ENCODE peak calls at places on chromosomes 12 and 14, in seven cellular contexts. Y is stomach, V is HCT116, I is vagina, T is spleen, F is HepG2, H is GM12891. M is an unnamed sample.

GRCh38 chr14:20802341-20803084 is at the start of gene RNASE1:
- DNase-seq in H (no peak), T (no peak), F (peak), I (no peak), V (no peak), Y (peak), M (peak)

GRCh38 chr12:80195143-80195726 is 95.9 kb downstream of the OTOGL start:
- DNase-seq in Y (no peak), V (peak), I (no peak), T (no peak), F (peak), H (no peak), M (no peak)

GRCh38 chr12:75011120-75011519 is 198.5 kb downstream of the KCNC2 start:
- DNase-seq in F (no peak), H (no peak), Y (no peak), V (no peak), T (no peak), I (no peak), M (no peak)

GRCh38 chr12:49649892-49650291 is 26.5 kb downstream of the PRPF40B start:
- DNase-seq in V (no peak), T (no peak), Y (no peak), H (no peak), F (no peak), I (no peak), M (no peak)

GRCh38 chr12:114395755-114396152 is 10.2 kb downstream of the TBX5 start:
- DNase-seq in H (no peak), Y (no peak), F (no peak), V (no peak), T (no peak), I (no peak), M (no peak)

GRCh38 chr14:77059276-77059934 is 30.9 kb upstream of the IRF2BPL start:
- DNase-seq in I (no peak), F (peak), T (no peak), H (no peak), V (peak), Y (peak), M (no peak)

GRCh38 chr12:50221228-50222008 is 54.2 kb upstream of the CERS5 start:
- DNase-seq in I (no peak), V (no peak), Y (no peak), T (no peak), F (no peak), H (no peak), M (no peak)

GRCh38 chr12:93798752-93799151 is 121.6 kb downstream of the CRADD start:
- DNase-seq in Y (no peak), T (no peak), F (no peak), H (no peak), V (no peak), I (no peak), M (no peak)

GRCh38 chr12:58139894-58140293 is 198.5 kb downstream of the ATP23 start:
- DNase-seq in Y (no peak), H (no peak), I (no peak), V (no peak), T (no peak), F (no peak), M (no peak)

GRCh38 chr12:155646-156045 is 58.3 kb downstream of the SLC6A12 start:
- DNase-seq in Y (no peak), T (no peak), F (no peak), V (no peak), H (no peak), I (no peak), M (no peak)

GRCh38 chr12:132510111-132510724 is 20.3 kb downstream of the FBRSL1 start:
- DNase-seq in T (no peak), I (no peak), H (no peak), V (no peak), F (no peak), Y (no peak), M (no peak)

GRCh38 chr12:118773956-118774723 is 207.2 kb upstream of the SRRM4 start:
- DNase-seq in F (no peak), T (no peak), Y (no peak), I (no peak), V (no peak), H (no peak), M (no peak)

GRCh38 chr12:65510584-65511050 is 232.1 kb downstream of the MSRB3 start:
- DNase-seq in I (no peak), V (peak), F (peak), Y (peak), T (no peak), H (no peak), M (peak)

GRCh38 chr12:64820593-64820992 is 3.9 kb upstream of the TBC1D30 start:
- DNase-seq in T (no peak), Y (no peak), I (no peak), V (no peak), H (no peak), F (no peak), M (no peak)

GRCh38 chr12:127893875-127894635 is 372.9 kb upstream of the TMEM132C start:
- DNase-seq in T (no peak), I (no peak), F (no peak), V (no peak), Y (no peak), H (no peak), M (no peak)

GRCh38 chr14:68594737-68595380 is 198.0 kb downstream of the ZFP36L1 start:
- DNase-seq in F (no peak), H (no peak), Y (no peak), V (no peak), I (no peak), T (no peak), M (no peak)

GRCh38 chr14:51539571-51540037 is 112.1 kb upstream of the FRMD6 start:
- DNase-seq in Y (no peak), V (no peak), H (no peak), F (no peak), I (no peak), T (no peak), M (no peak)

GRCh38 chr14:35295845-35296161 is 3.6 kb downstream of the PSMA6 start:
- DNase-seq in H (no peak), V (no peak), T (no peak), I (no peak), Y (no peak), F (no peak), M (no peak)

GRCh38 chr12:47903927-47904646 is 707 bp downstream of the VDR start:
- DNase-seq in I (peak), V (peak), F (no peak), H (no peak), T (peak), Y (peak), M (peak)

GRCh38 chr12:76346798-76347420 is 1.3 kb downstream of the BBS10 start:
- DNase-seq in V (no peak), I (no peak), H (no peak), F (peak), Y (no peak), T (no peak), M (no peak)

GRCh38 chr14:32404784-32405573 is 75.9 kb downstream of the AKAP6 start:
- DNase-seq in F (no peak), Y (no peak), H (no peak), V (no peak), T (no peak), I (no peak), M (no peak)

GRCh38 chr14:68282479-68283377 is 463.1 kb downstream of the RAD51B start:
- DNase-seq in Y (no peak), T (no peak), H (no peak), F (peak), I (no peak), V (no peak), M (no peak)

GRCh38 chr12:128420163-128420562 is 153.2 kb downstream of the TMEM132C start:
- DNase-seq in F (no peak), I (no peak), T (no peak), Y (no peak), V (no peak), H (no peak), M (no peak)

GRCh38 chr14:101330416-101331140 is 230.7 kb upstream of the DIO3 start:
- DNase-seq in T (no peak), Y (no peak), F (peak), H (no peak), I (no peak), V (no peak), M (no peak)

GRCh38 chr14:42138406-42138805 is 531.7 kb downstream of the LRFN5 start:
- DNase-seq in T (no peak), V (no peak), H (no peak), Y (no peak), I (no peak), F (no peak), M (no peak)

GRCh38 chr12:116881325-116881866 is at the start of gene HRK:
- DNase-seq in T (peak), Y (no peak), H (peak), V (no peak), I (no peak), F (no peak), M (no peak)

GRCh38 chr14:89507926-89508460 is 91.0 kb upstream of the FOXN3 start:
- DNase-seq in F (no peak), T (peak), H (no peak), Y (no peak), I (no peak), V (peak), M (no peak)

GRCh38 chr12:98763656-98764055 is 118.6 kb downstream of the APAF1 start:
- DNase-seq in H (no peak), F (no peak), T (no peak), V (no peak), Y (no peak), I (no peak), M (no peak)

DNA sequence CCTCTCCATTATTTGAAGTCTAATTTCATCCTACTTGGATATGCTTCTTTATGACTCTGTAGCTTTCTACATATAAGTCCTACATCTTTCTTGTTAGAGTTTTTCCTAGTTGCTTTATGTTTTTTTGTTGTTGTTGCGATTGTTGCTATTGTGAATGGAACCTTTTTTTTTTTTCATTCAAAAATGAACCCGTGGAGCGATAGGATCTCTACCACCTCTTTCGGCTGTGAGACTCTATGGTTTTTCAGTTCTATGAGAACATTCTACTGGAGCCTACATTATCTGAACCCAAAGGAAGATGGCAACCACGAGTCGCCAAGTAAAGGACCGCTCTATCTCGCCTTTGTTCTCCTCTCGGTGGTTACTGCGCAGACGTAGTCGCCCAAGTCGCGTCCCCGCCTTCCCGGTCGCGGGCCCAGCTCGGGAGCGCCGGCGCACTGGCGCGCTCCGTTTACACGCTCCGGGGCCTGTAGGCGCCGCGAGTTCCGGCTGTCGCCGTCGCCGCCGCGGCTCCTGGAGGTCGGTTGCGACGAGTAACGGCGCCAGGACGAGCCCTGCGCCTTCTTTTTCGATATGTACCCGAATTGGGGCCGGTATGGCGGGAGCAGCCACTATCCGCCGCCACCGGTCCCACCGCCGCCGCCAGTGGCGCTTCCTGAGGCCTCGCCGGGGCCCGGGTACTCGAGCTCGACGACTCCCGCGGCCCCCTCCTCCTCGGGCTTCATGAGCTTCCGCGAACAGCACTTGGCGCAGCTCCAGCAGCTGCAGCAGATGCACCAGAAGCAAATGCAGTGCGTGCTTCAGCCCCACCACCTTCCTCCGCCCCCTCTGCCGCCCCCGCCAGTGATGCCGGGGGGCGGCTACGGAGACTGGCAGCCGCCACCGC is at the start of gene YLPM1:
- DNase-seq in F (peak), T (peak), V (peak), H (peak), Y (peak), I (peak), M (peak)
- TF ChIP-seq POLR2A in F (peak), T (peak), V (peak), H (peak), Y (no peak), I (peak), M (peak)

GRCh38 chr12:96035283-96036236 is at the start of gene LTA4H:
- DNase-seq in I (peak), T (peak), Y (peak), F (peak), V (peak), H (peak), M (peak)
- TF ChIP-seq POLR2AphosphoS5 in I (peak), T (peak), Y (peak), F (peak), V (peak), H (peak), M (peak)

GRCh38 chr12:27924350-27925140 is 48.0 kb downstream of the PTHLH start:
- DNase-seq in I (no peak), V (no peak), F (no peak), Y (no peak), T (no peak), H (no peak), M (no peak)

GRCh38 chr12:27927347-27927746 is 45.2 kb downstream of the PTHLH start:
- DNase-seq in V (no peak), I (no peak), T (no peak), F (no peak), H (no peak), Y (no peak), M (no peak)

GRCh38 chr12:27919671-27920235 is 52.8 kb downstream of the PTHLH start:
- DNase-seq in T (no peak), F (no peak), I (no peak), V (no peak), Y (no peak), H (no peak), M (no peak)

GRCh38 chr12:27922591-27923139 is 49.9 kb downstream of the PTHLH start:
- DNase-seq in T (no peak), I (no peak), Y (no peak), F (no peak), H (no peak), V (no peak), M (no peak)
- TF ChIP-seq POLR2A in T (no peak), I (no peak), Y (no peak), F (no peak), H (no peak), V (no peak), M (no peak)

GRCh38 chr14:96030136-96030760 is 8.9 kb upstream of the C14orf132 start:
- DNase-seq in T (no peak), F (no peak), H (no peak), Y (no peak), I (no peak), V (no peak), M (no peak)
- TF ChIP-seq POLR2AphosphoS5 in T (no peak), F (no peak), H (no peak), Y (peak), I (no peak), V (no peak), M (peak)

DNA sequence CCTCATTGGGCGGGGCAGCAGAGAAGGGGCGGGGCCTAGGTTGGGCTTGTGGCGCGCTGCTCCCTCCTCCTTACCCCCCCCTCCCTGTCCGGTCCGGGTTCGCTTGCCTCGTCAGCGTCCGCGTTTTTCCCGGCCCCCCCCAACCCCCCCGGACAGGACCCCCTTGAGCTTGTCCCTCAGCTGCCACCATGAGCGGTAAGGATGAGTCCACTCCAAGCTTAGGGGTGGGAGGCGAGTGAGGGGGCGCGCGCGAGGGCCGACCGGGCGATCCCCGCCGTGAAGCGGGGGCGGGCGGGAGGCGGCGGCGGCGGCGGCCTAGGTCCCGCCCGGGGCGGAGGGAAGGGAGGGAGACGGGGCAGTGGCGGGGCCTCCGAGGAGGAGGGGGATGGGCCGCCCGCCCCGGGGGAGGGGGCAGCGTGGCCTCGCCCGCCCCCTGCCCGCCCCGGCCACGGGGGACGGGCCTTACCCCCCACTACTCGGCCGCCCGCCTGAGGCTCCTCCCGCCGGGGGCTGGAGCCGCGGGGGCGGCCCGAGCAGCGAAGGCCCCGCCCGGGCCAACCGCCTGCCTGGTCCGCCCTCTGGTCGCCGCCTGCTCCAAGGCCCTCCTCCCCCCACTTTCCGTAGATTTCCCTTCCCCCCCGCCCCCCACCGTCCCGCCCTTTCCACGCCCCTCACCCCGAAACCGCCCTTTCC is at the start of gene SP1:
- DNase-seq in T (peak), I (peak), V (peak), H (peak), Y (peak), F (peak), M (peak)
- TF ChIP-seq POLR2A in T (no peak), I (peak), V (no peak), H (no peak), Y (no peak), F (peak), M (peak)

DNA sequence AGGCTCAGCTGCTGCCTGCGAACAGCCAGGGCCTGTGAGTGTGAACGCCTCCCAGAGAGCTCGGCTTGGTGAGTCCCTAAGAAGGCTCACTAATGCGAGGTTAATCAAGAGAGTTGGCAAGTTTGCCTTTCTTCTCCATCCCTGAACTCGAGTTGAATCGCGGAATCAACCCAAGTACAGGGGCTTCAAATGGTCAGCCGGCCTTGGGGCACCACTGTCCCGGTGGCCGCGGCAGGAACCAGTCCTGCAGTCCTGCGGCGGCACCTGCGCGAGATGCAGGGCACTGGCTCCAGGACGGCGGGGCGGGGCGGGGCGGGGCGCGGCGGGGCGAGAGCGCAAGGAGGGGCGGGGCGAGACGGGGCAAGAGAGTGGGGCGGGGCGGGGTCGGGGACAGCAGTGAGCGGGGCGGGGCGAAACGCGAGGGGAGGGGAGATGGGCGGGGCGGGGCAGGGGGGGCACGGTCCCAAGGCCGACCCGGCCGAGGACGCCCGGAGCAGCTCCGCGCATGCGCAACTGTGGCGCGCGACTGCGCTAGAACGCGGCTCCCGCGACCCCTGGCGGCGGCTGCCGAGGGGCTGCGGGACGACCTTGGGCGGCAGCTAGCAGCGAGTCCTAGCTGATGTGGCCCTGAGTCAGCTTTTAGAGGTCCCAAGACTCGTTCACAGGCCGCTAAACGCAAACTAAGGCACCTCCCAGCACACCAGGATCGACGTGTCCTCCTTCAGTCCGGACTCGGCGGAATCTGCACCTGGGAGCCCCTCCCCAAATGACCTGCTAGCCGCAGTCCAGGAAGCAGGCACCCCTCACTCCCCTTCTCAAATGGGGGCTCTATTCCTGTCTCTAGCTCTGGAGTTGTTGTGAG is 58.0 kb downstream of the TTC7B start:
- DNase-seq in T (peak), Y (peak), I (peak), F (peak), H (peak), V (peak), M (peak)
- TF ChIP-seq POLR2AphosphoS5 in T (peak), Y (peak), I (no peak), F (peak), H (no peak), V (peak), M (peak)

DNA sequence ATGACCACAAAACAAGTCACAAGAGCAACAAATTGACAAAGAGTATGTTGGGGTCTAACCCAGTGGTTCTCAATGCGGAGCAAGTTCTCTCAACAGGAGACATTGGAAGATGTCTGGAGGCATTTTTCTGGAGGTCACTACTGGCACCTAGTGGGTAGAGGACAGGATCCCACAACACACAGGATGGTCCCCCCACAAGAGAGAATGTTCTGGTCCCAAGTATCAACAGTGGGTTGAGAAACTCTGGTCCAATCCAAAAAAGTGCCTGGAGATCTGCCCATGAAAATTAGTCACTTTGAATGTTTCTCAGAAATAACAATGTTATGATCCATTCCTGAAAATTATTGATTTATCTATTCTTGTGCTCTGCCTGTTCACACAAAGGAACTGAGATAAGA is 3.3 kb downstream of the SSH1 start:
- DNase-seq in Y (no peak), F (peak), V (no peak), T (peak), H (no peak), I (no peak), M (no peak)
- TF ChIP-seq POLR2A in Y (no peak), F (no peak), V (no peak), T (no peak), H (peak), I (no peak), M (no peak)

GRCh38 chr12:109154485-109155438 is 38.4 kb downstream of the ACACB start:
- DNase-seq in H (peak), T (peak), V (peak), F (peak), Y (peak), I (no peak), M (peak)
- TF ChIP-seq POLR2AphosphoS5 in H (no peak), T (peak), V (peak), F (peak), Y (peak), I (peak), M (peak)